ENCODE peak calls at places on chromosomes 12 and 14, in six cellular contexts. One of them, this sample, is unnamed.

GRCh38 chr12:56221233-56221756 is 427 bp downstream of the RNF41 start:
- DNase-seq in lung: peak
- DNase-seq in neural crest cell: peak
- DNase-seq in pancreas: peak
- DNase-seq in IMR-90: peak
- DNase-seq in ascending aorta: no peak
- DNase-seq in this sample: peak

GRCh38 chr12:31922341-31923062 is 36.7 kb upstream of the RESF1 start:
- DNase-seq in neural crest cell: no peak
- DNase-seq in lung: no peak
- DNase-seq in IMR-90: peak
- DNase-seq in pancreas: no peak
- DNase-seq in ascending aorta: no peak
- DNase-seq in this sample: no peak

GRCh38 chr12:93198086-93198485 is 179.6 kb upstream of the NUDT4 start:
- DNase-seq in ascending aorta: no peak
- DNase-seq in pancreas: no peak
- DNase-seq in IMR-90: peak
- DNase-seq in lung: no peak
- DNase-seq in neural crest cell: no peak
- DNase-seq in this sample: peak

GRCh38 chr12:47767197-47767724 is 5.8 kb upstream of the SLC48A1 start:
- DNase-seq in neural crest cell: no peak
- DNase-seq in pancreas: peak
- DNase-seq in lung: peak
- DNase-seq in IMR-90: peak
- DNase-seq in ascending aorta: no peak
- DNase-seq in this sample: no peak

GRCh38 chr12:32559434-32559833 is 119.7 kb upstream of the DNM1L start:
- DNase-seq in ascending aorta: no peak
- DNase-seq in neural crest cell: no peak
- DNase-seq in pancreas: no peak
- DNase-seq in IMR-90: peak
- DNase-seq in lung: no peak
- DNase-seq in this sample: no peak

GRCh38 chr12:867905-868304 is 81.6 kb downstream of the RAD52 start:
- DNase-seq in IMR-90: no peak
- DNase-seq in lung: no peak
- DNase-seq in pancreas: no peak
- DNase-seq in ascending aorta: no peak
- DNase-seq in neural crest cell: no peak
- DNase-seq in this sample: no peak

GRCh38 chr12:67506739-67507138 is 141.8 kb upstream of the DYRK2 start:
- DNase-seq in pancreas: no peak
- DNase-seq in lung: no peak
- DNase-seq in IMR-90: no peak
- DNase-seq in ascending aorta: no peak
- DNase-seq in neural crest cell: no peak
- DNase-seq in this sample: no peak

GRCh38 chr14:22210906-22211305 is 378.1 kb downstream of the DAD1 start:
- DNase-seq in pancreas: no peak
- DNase-seq in lung: no peak
- DNase-seq in IMR-90: no peak
- DNase-seq in ascending aorta: no peak
- DNase-seq in neural crest cell: no peak
- DNase-seq in this sample: no peak

GRCh38 chr12:58491296-58491695 is 429.0 kb downstream of the LRIG3 start:
- DNase-seq in lung: no peak
- DNase-seq in ascending aorta: no peak
- DNase-seq in IMR-90: peak
- DNase-seq in neural crest cell: no peak
- DNase-seq in pancreas: no peak
- DNase-seq in this sample: no peak

GRCh38 chr14:90489916-90490726 is 93.3 kb downstream of the CALM1 start:
- DNase-seq in IMR-90: peak
- DNase-seq in ascending aorta: no peak
- DNase-seq in pancreas: no peak
- DNase-seq in lung: no peak
- DNase-seq in neural crest cell: no peak
- DNase-seq in this sample: no peak

GRCh38 chr14:61179061-61179675 is 102.0 kb downstream of the TMEM30B start:
- DNase-seq in lung: no peak
- DNase-seq in IMR-90: peak
- DNase-seq in ascending aorta: no peak
- DNase-seq in pancreas: no peak
- DNase-seq in neural crest cell: no peak
- DNase-seq in this sample: no peak

GRCh38 chr12:101719566-101719965 is 19.7 kb downstream of the SYCP3 start:
- DNase-seq in pancreas: no peak
- DNase-seq in neural crest cell: no peak
- DNase-seq in lung: no peak
- DNase-seq in ascending aorta: no peak
- DNase-seq in IMR-90: peak
- DNase-seq in this sample: peak

GRCh38 chr12:6914246-6914947 is at the start of gene ENO2:
- DNase-seq in lung: peak
- DNase-seq in IMR-90: peak
- DNase-seq in ascending aorta: peak
- DNase-seq in pancreas: peak
- DNase-seq in neural crest cell: no peak
- DNase-seq in this sample: peak
- TF ChIP-seq CTCF in lung: no peak
- TF ChIP-seq CTCF in IMR-90: no peak
- TF ChIP-seq CTCF in ascending aorta: no peak
- TF ChIP-seq CTCF in pancreas: no peak
- TF ChIP-seq CTCF in neural crest cell: peak
- TF ChIP-seq CTCF in this sample: no peak

DNA sequence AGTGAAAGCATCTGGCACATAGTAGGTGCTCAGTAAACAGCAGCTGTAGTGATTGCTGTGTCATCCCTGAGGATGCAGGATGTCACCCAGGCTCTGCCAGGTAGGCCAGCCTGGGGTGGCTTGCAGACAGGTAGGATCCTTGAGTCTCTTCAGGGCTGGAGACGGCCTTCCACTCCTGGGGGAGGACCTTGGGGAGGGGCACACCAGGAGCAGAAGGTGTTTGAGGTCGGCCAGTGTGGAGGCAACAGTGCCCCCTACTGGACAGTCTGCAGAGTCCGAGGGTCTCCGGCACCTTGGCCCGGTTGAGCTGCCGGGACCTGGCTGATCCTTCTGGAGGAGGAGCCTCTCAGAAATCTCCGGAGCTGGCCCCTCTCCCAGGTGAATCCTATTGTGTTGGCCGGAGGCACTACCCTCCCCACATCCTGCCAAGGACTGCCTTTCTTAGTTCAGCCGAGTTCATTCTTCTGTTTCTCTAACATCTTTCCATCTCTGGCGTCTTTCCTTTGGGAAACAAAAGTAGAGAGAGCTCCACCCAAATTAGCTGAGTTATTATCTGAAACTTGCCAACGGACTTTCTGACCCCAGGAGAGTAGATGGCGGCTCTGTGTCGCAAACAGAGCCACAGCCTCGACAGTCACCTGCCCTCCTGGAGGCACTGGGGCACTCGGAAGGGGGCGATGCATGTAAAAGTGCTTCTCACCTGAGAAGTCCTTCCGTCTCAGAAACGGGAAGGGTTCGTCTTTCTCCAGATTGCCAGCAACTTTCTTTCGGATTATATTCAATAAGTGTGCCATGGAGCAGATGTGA is 41.9 kb upstream of the CLMN start:
- DNase-seq in ascending aorta: no peak
- DNase-seq in IMR-90: no peak
- DNase-seq in lung: peak
- DNase-seq in neural crest cell: no peak
- DNase-seq in pancreas: peak
- DNase-seq in this sample: no peak
- TF ChIP-seq CTCF in ascending aorta: peak
- TF ChIP-seq CTCF in IMR-90: no peak
- TF ChIP-seq CTCF in lung: peak
- TF ChIP-seq CTCF in neural crest cell: peak
- TF ChIP-seq CTCF in pancreas: peak
- TF ChIP-seq CTCF in this sample: peak

GRCh38 chr14:64708148-64709004 is 4.2 kb downstream of the PLEKHG3 start:
- DNase-seq in ascending aorta: no peak
- DNase-seq in pancreas: peak
- DNase-seq in lung: no peak
- DNase-seq in neural crest cell: no peak
- DNase-seq in IMR-90: peak
- DNase-seq in this sample: no peak

GRCh38 chr14:64706119-64706465 is 1.9 kb downstream of the PLEKHG3 start:
- DNase-seq in IMR-90: no peak
- DNase-seq in ascending aorta: no peak
- DNase-seq in lung: no peak
- DNase-seq in pancreas: no peak
- DNase-seq in neural crest cell: no peak
- DNase-seq in this sample: no peak

GRCh38 chr14:64705406-64706118 is 1.3 kb downstream of the PLEKHG3 start:
- DNase-seq in lung: no peak
- DNase-seq in IMR-90: no peak
- DNase-seq in neural crest cell: no peak
- DNase-seq in ascending aorta: no peak
- DNase-seq in pancreas: no peak
- DNase-seq in this sample: no peak

GRCh38 chr14:64707661-64708060 is 3.4 kb downstream of the PLEKHG3 start:
- DNase-seq in IMR-90: peak
- DNase-seq in neural crest cell: no peak
- DNase-seq in lung: no peak
- DNase-seq in pancreas: no peak
- DNase-seq in ascending aorta: no peak
- DNase-seq in this sample: peak

DNA sequence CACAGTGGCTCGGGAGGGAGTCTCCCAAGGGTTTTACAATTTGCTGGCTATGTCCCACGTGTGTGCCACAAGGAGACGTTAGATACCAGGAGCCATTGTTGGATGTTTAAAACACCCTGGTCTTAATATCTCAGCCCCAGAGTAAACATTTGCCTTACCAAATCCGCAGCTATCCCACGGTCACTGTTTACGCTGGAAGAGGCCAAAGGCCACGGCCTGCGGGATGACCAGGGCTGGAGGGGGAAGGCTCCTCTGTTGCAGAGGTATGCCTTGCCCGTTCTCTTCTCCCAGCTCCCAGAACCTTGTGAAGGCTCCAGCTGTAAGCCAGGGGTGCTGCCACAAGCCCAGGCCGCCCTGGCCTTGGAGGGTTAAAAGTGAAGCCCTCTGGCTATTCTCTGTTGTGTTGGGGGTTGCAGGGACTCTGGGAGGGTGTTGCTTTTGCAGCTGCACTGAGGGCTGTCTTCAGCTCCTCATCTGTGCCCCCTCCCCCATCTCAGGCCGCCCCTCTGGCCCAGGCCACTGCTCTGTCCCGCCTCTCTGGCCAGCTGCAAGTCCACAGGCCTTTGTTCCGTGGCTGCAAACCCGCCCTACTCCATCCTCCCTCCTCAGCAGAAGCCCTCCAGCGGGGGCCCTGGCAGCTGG is 2.4 kb downstream of the PLEKHG3 start:
- DNase-seq in pancreas: no peak
- DNase-seq in lung: no peak
- DNase-seq in ascending aorta: no peak
- DNase-seq in IMR-90: no peak
- DNase-seq in neural crest cell: peak
- DNase-seq in this sample: no peak
- TF ChIP-seq CTCF in pancreas: no peak
- TF ChIP-seq CTCF in lung: no peak
- TF ChIP-seq CTCF in ascending aorta: no peak
- TF ChIP-seq CTCF in IMR-90: no peak
- TF ChIP-seq CTCF in neural crest cell: no peak
- TF ChIP-seq CTCF in this sample: no peak

GRCh38 chr14:75426332-75427125 is 1.3 kb upstream of the JDP2 start:
- DNase-seq in pancreas: no peak
- DNase-seq in neural crest cell: no peak
- DNase-seq in IMR-90: no peak
- DNase-seq in ascending aorta: no peak
- DNase-seq in lung: no peak
- DNase-seq in this sample: no peak

GRCh38 chr14:75429562-75429961 is 1.7 kb downstream of the JDP2 start:
- DNase-seq in lung: no peak
- DNase-seq in neural crest cell: no peak
- DNase-seq in ascending aorta: no peak
- DNase-seq in IMR-90: no peak
- DNase-seq in pancreas: no peak
- DNase-seq in this sample: no peak

GRCh38 chr14:75428230-75429104 is 645 bp downstream of the JDP2 start:
- DNase-seq in neural crest cell: peak
- DNase-seq in IMR-90: no peak
- DNase-seq in ascending aorta: no peak
- DNase-seq in pancreas: peak
- DNase-seq in lung: peak
- DNase-seq in this sample: no peak

GRCh38 chr14:75427126-75427481 is 718 bp upstream of the JDP2 start:
- DNase-seq in neural crest cell: no peak
- DNase-seq in lung: no peak
- DNase-seq in pancreas: peak
- DNase-seq in IMR-90: no peak
- DNase-seq in ascending aorta: no peak
- DNase-seq in this sample: no peak

GRCh38 chr14:75427482-75428229 is at the start of gene JDP2:
- DNase-seq in ascending aorta: peak
- DNase-seq in lung: peak
- DNase-seq in IMR-90: peak
- DNase-seq in pancreas: peak
- DNase-seq in neural crest cell: peak
- DNase-seq in this sample: peak
- TF ChIP-seq CTCF in ascending aorta: peak
- TF ChIP-seq CTCF in lung: no peak
- TF ChIP-seq CTCF in IMR-90: peak
- TF ChIP-seq CTCF in pancreas: no peak
- TF ChIP-seq CTCF in neural crest cell: no peak
- TF ChIP-seq CTCF in this sample: peak

GRCh38 chr14:54555651-54556050 is 11.3 kb upstream of the SAMD4A start:
- DNase-seq in lung: no peak
- DNase-seq in IMR-90: no peak
- DNase-seq in neural crest cell: no peak
- DNase-seq in ascending aorta: no peak
- DNase-seq in pancreas: no peak
- DNase-seq in this sample: no peak
- TF ChIP-seq CTCF in lung: no peak
- TF ChIP-seq CTCF in IMR-90: peak
- TF ChIP-seq CTCF in neural crest cell: peak
- TF ChIP-seq CTCF in ascending aorta: no peak
- TF ChIP-seq CTCF in pancreas: no peak
- TF ChIP-seq CTCF in this sample: no peak